ENCODE peak calls at places on chromosomes 6 and 20, in four cellular contexts. One of them, this sample, is unnamed.

GRCh38 chr6:121647905-121648304 is 212.5 kb downstream of the GJA1 start:
- DNase-seq in GM12878: no peak
- DNase-seq in K562: no peak
- DNase-seq in WTC11: no peak
- DNase-seq in this sample: no peak

GRCh38 chr6:125363010-125363359 is 61.2 kb upstream of the HDDC2 start:
- DNase-seq in GM12878: no peak
- DNase-seq in K562: no peak
- DNase-seq in WTC11: no peak
- DNase-seq in this sample: peak; percentile 5

GRCh38 chr6:105608711-105609374 is 206.0 kb upstream of the PREP start:
- DNase-seq in WTC11: no peak
- DNase-seq in GM12878: no peak
- DNase-seq in K562: no peak
- DNase-seq in this sample: no peak

GRCh38 chr6:89301586-89302194 is 13.4 kb downstream of the GABRR2 start:
- DNase-seq in GM12878: no peak
- DNase-seq in K562: no peak
- DNase-seq in WTC11: no peak
- DNase-seq in this sample: no peak

GRCh38 chr20:46357030-46357514 is 48.8 kb upstream of the CDH22 start:
- DNase-seq in K562: no peak
- DNase-seq in WTC11: no peak
- DNase-seq in GM12878: no peak
- DNase-seq in this sample: peak; percentile 80

GRCh38 chr6:116094041-116094440 is 6.6 kb upstream of the NT5DC1 start:
- DNase-seq in GM12878: no peak
- DNase-seq in K562: no peak
- DNase-seq in WTC11: no peak
- DNase-seq in this sample: no peak

GRCh38 chr6:41072836-41073202 is at the start of gene NFYA:
- DNase-seq in WTC11: peak; percentile 100
- DNase-seq in GM12878: no peak
- DNase-seq in K562: peak; percentile 98
- DNase-seq in this sample: peak; percentile 93

GRCh38 chr6:80028591-80028990 is 24.1 kb downstream of the TTK start:
- DNase-seq in K562: no peak
- DNase-seq in GM12878: no peak
- DNase-seq in WTC11: no peak
- DNase-seq in this sample: no peak

GRCh38 chr6:142088858-142089216 is 43.9 kb upstream of the GJE1 start:
- DNase-seq in WTC11: peak; percentile 84
- DNase-seq in K562: peak; percentile 29
- DNase-seq in GM12878: no peak
- DNase-seq in this sample: peak; percentile 2

GRCh38 chr6:43981363-43981990 is 145.8 kb downstream of the MRPL14 start:
- DNase-seq in WTC11: no peak
- DNase-seq in GM12878: no peak
- DNase-seq in K562: no peak
- DNase-seq in this sample: peak; percentile 9

GRCh38 chr6:42692151-42692911 is 30.1 kb downstream of the PRPH2 start:
- DNase-seq in WTC11: no peak
- DNase-seq in K562: no peak
- DNase-seq in GM12878: no peak
- DNase-seq in this sample: no peak

GRCh38 chr20:36182604-36183154 is 28.1 kb downstream of the EPB41L1 start:
- DNase-seq in GM12878: no peak
- DNase-seq in WTC11: no peak
- DNase-seq in K562: no peak
- DNase-seq in this sample: no peak

GRCh38 chr6:131519670-131520436 is 53.2 kb upstream of the ARG1 start:
- DNase-seq in K562: peak; percentile 37
- DNase-seq in GM12878: no peak
- DNase-seq in WTC11: peak; percentile 59
- DNase-seq in this sample: peak; percentile 21

GRCh38 chr20:34980543-34981213 is 25.0 kb downstream of the MYH7B start:
- DNase-seq in K562: no peak
- DNase-seq in GM12878: no peak
- DNase-seq in WTC11: peak; percentile 51
- DNase-seq in this sample: peak; percentile 61

GRCh38 chr20:58839474-58839874 is 11.2 kb downstream of the GNAS-AS1 start:
- DNase-seq in K562: peak; percentile 61
- DNase-seq in WTC11: peak; percentile 75
- DNase-seq in GM12878: no peak
- DNase-seq in this sample: peak; percentile 85

GRCh38 chr6:106114492-106114891 is 28.4 kb downstream of the PRDM1 start:
- DNase-seq in WTC11: no peak
- DNase-seq in GM12878: peak; percentile 62
- DNase-seq in K562: no peak
- DNase-seq in this sample: no peak

GRCh38 chr6:159979136-159979874 is 10.4 kb downstream of the IGF2R start:
- DNase-seq in WTC11: no peak
- DNase-seq in GM12878: peak; percentile 75
- DNase-seq in K562: peak; percentile 65
- DNase-seq in this sample: no peak

GRCh38 chr6:7974932-7975763 is 64.6 kb upstream of the TXNDC5 start:
- DNase-seq in K562: peak; percentile 89
- DNase-seq in WTC11: no peak
- DNase-seq in GM12878: no peak
- DNase-seq in this sample: peak; percentile 39

GRCh38 chr6:16694789-16695188 is 66.5 kb downstream of the ATXN1 start:
- DNase-seq in WTC11: no peak
- DNase-seq in GM12878: no peak
- DNase-seq in K562: no peak
- DNase-seq in this sample: no peak

GRCh38 chr6:123333000-123333756 is 303.6 kb downstream of the TRDN start:
- DNase-seq in K562: no peak
- DNase-seq in GM12878: no peak
- DNase-seq in WTC11: no peak
- DNase-seq in this sample: no peak

GRCh38 chr6:149027484-149027883 is 280.7 kb downstream of the UST start:
- DNase-seq in GM12878: no peak
- DNase-seq in K562: no peak
- DNase-seq in WTC11: no peak
- DNase-seq in this sample: no peak

GRCh38 chr6:149026530-149026942 is 279.7 kb downstream of the UST start:
- DNase-seq in WTC11: peak; percentile 44
- DNase-seq in GM12878: no peak
- DNase-seq in K562: peak; percentile 58
- DNase-seq in this sample: peak; percentile 32

GRCh38 chr6:149032318-149032598 is 285.3 kb upstream of the TAB2 start:
- DNase-seq in GM12878: no peak
- DNase-seq in K562: no peak
- DNase-seq in WTC11: no peak
- DNase-seq in this sample: no peak

GRCh38 chr6:149031545-149032317 is 284.9 kb downstream of the UST start:
- DNase-seq in GM12878: no peak
- DNase-seq in WTC11: no peak
- DNase-seq in K562: no peak
- DNase-seq in this sample: peak; percentile 22

GRCh38 chr6:149028767-149029405 is 282.1 kb downstream of the UST start:
- DNase-seq in WTC11: no peak
- DNase-seq in GM12878: peak; percentile 72
- DNase-seq in K562: peak; percentile 65
- DNase-seq in this sample: peak; percentile 67
- TF ChIP-seq USF1 in WTC11: no peak
- TF ChIP-seq USF1 in GM12878: no peak
- TF ChIP-seq USF1 in K562: no peak
- TF ChIP-seq USF1 in this sample: no peak

GRCh38 chr6:157879034-157879872 is 56.2 kb downstream of the SNX9 start:
- DNase-seq in GM12878: peak; percentile 50
- DNase-seq in K562: no peak
- DNase-seq in WTC11: no peak
- DNase-seq in this sample: no peak

GRCh38 chr6:157881375-157881774 is 58.3 kb downstream of the SNX9 start:
- DNase-seq in GM12878: no peak
- DNase-seq in K562: no peak
- DNase-seq in WTC11: no peak
- DNase-seq in this sample: no peak

GRCh38 chr6:157878039-157878438 is 55.0 kb downstream of the SNX9 start:
- DNase-seq in K562: no peak
- DNase-seq in WTC11: no peak
- DNase-seq in GM12878: no peak
- DNase-seq in this sample: no peak

GRCh38 chr6:157879873-157880254 is 56.8 kb downstream of the SNX9 start:
- DNase-seq in K562: no peak
- DNase-seq in WTC11: no peak
- DNase-seq in GM12878: no peak
- DNase-seq in this sample: no peak

DNA sequence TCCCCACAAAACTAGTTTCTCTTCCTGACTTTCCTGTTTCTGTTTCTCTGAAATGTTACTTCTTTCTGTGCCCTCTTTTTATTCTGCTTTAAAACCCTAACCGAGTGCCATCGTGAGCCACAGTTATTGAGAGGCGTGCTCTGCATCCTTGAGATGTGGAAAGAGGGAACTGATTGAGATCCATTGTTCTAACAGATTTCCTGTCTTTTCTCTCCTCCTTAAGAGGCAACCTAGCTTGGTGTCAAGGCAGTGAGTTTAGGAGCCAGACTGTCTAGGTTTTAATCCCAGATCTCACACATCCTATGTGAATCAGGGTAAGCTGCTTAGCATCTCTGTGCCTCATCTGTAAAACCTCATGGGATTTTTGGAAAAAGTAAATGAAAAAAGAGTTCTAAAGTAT is 57.5 kb downstream of the SNX9 start:
- DNase-seq in WTC11: no peak
- DNase-seq in GM12878: no peak
- DNase-seq in K562: no peak
- DNase-seq in this sample: no peak
- TF ChIP-seq USF1 in WTC11: no peak
- TF ChIP-seq USF1 in GM12878: no peak
- TF ChIP-seq USF1 in K562: no peak
- TF ChIP-seq USF1 in this sample: no peak

DNA sequence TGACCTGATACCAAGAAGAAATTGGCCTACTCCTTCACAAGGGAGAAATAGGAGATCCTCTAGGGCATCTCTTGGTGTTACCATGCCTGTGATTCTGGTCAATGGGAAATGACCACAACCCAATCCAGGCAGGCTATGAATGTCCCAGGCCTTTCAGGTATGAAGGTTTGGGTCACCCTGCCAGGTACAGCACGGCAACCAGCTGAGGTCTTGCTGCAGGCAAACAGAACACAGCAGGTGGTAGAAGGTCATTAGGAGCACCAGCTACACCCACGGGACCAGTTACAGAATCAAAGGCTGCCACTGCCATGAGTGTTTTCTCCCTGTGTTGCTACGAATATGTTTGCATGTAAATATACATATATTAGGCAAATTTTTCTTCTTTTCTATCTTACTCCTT is 202.3 kb downstream of the ERMARD start:
- DNase-seq in GM12878: no peak
- DNase-seq in K562: no peak
- DNase-seq in WTC11: no peak
- DNase-seq in this sample: no peak
- TF ChIP-seq USF1 in GM12878: no peak
- TF ChIP-seq USF1 in K562: no peak
- TF ChIP-seq USF1 in WTC11: no peak
- TF ChIP-seq USF1 in this sample: no peak

DNA sequence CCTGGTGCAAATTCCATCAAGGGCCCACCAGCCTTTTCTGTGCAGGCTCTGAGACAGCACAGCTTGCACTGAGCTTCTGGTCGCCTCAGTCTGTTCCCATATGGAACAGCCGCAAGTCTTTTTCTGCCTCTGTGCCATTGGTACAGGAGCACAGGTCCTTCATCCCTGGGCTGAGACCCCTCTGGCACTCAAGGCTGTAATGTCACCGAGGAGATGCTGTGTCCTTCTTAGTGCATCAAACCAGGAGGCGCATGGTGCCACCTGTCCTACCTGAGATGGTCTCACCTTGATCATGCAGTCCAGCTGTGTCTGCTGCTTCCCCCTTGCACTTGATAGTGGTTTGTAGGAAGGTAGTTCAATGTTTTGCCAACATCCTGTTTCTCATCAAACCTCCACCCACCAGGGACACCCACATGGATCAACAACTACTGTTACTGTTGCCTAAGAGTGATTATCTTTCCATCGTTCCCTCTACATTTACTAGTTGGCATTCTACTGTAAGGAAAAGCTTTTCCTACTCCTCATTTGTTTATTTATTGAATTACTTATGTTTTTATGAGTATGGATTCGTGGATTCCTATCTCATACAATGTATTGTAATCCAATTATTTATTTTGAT is 29.0 kb downstream of the FAM50B start:
- DNase-seq in GM12878: no peak
- DNase-seq in K562: no peak
- DNase-seq in WTC11: no peak
- DNase-seq in this sample: no peak
- TF ChIP-seq USF1 in GM12878: no peak
- TF ChIP-seq USF1 in K562: no peak
- TF ChIP-seq USF1 in WTC11: no peak
- TF ChIP-seq USF1 in this sample: no peak

DNA sequence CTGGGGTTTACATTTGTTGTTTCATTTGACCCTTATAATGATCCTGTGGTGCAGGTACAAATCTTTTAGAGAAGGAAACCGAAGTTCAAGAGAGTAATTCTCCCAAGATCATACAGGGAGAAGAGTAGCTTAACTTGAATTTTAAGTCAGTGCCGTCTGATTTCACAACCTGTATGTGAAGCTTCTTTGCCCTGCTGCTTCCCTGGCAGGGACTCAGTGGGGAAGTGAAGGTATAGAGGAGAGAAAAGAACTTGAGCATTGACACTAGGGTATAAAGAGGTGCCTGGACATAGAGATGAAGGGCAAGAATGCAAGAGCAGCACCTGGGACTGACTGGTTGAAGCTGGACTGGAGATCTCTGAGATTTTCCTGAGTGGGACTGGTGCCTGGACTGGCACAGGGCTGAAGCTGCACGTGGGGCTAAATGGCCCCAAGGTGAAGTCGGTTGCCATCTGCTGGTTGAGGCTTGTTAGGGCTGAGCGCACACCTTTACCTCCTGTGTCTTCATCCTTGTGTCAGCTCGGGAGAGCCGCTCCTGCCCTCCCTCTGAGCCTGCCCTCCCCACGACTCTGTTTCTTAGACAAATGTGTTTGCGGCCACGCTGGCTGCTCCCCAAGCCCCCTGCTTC is 41.8 kb downstream of the FARS2 start:
- DNase-seq in K562: peak; percentile 30
- DNase-seq in GM12878: peak; percentile 41
- DNase-seq in WTC11: peak; percentile 71
- DNase-seq in this sample: no peak
- TF ChIP-seq USF1 in K562: peak; percentile 49
- TF ChIP-seq USF1 in GM12878: peak; percentile 75
- TF ChIP-seq USF1 in WTC11: no peak
- TF ChIP-seq USF1 in this sample: no peak

GRCh38 chr6:56334937-56335336 is 87.6 kb upstream of the COL21A1 start:
- DNase-seq in WTC11: no peak
- DNase-seq in GM12878: no peak
- DNase-seq in K562: no peak
- DNase-seq in this sample: no peak

GRCh38 chr6:56339524-56339923 is 92.1 kb upstream of the COL21A1 start:
- DNase-seq in K562: no peak
- DNase-seq in WTC11: no peak
- DNase-seq in GM12878: no peak
- DNase-seq in this sample: no peak

GRCh38 chr6:56335733-56336132 is 88.4 kb upstream of the COL21A1 start:
- DNase-seq in K562: no peak
- DNase-seq in WTC11: no peak
- DNase-seq in GM12878: no peak
- DNase-seq in this sample: no peak
- TF ChIP-seq USF1 in K562: no peak
- TF ChIP-seq USF1 in WTC11: no peak
- TF ChIP-seq USF1 in GM12878: no peak
- TF ChIP-seq USF1 in this sample: no peak

GRCh38 chr6:118551063-118551672 is 3.1 kb downstream of the PLN start:
- DNase-seq in K562: peak; percentile 42
- DNase-seq in WTC11: no peak
- DNase-seq in GM12878: no peak
- DNase-seq in this sample: peak; percentile 41
- TF ChIP-seq USF1 in K562: no peak
- TF ChIP-seq USF1 in WTC11: no peak
- TF ChIP-seq USF1 in GM12878: no peak
- TF ChIP-seq USF1 in this sample: no peak

This sample was measured in SK-N-SH.